ENCODE peak calls at places on chromosomes 13 and 19, in ten cellular contexts. I is tibial nerve, C is right lobe of liver, T is IMR-90, D is breast epithelium, K is heart left ventricle, E is uterus, F is K562, Y is stomach, P is H1. Z is an unnamed sample.

GRCh38 chr13:111853766-111854165 is 213.2 kb upstream of the SOX1 start:
- DNase-seq in I (no peak), C (no peak), T (no peak), D (no peak), K (no peak), E (no peak), F (no peak), Y (no peak), P (no peak), Z (no peak)

GRCh38 chr19:19327672-19328071 is 7.0 kb downstream of the MAU2 start:
- DNase-seq in I (no peak), C (no peak), T (no peak), D (no peak), K (no peak), E (no peak), F (no peak), Y (no peak), P (no peak), Z (no peak)

GRCh38 chr19:42092350-42092749 is 16.4 kb downstream of the ZNF574 start:
- DNase-seq in I (no peak), C (no peak), T (no peak), D (no peak), K (no peak), E (no peak), F (no peak), Y (peak; percentile 45), P (no peak), Z (peak; percentile 37)

GRCh38 chr19:33132425-33132824 is 511 bp downstream of the WDR88 start:
- DNase-seq in I (no peak), C (peak; percentile 41), T (no peak), D (no peak), K (no peak), E (no peak), F (peak; percentile 10), Y (no peak), P (no peak), Z (no peak)

GRCh38 chr13:60158321-60158801 is 5.4 kb downstream of the DIAPH3 start:
- DNase-seq in I (no peak), C (no peak), T (no peak), D (no peak), K (no peak), E (no peak), F (no peak), Y (no peak), P (no peak), Z (no peak)

GRCh38 chr19:39319892-39320168 is 833 bp downstream of the LRFN1 start:
- DNase-seq in I (no peak), C (no peak), T (no peak), D (no peak), K (no peak), E (no peak), F (no peak), Y (no peak), P (no peak), Z (no peak)

GRCh38 chr19:16620018-16620417 is 8.0 kb downstream of the MED26 start:
- DNase-seq in I (no peak), C (no peak), T (no peak), D (no peak), K (no peak), E (no peak), F (no peak), Y (no peak), P (no peak), Z (no peak)

GRCh38 chr19:3186377-3186688 is 603 bp downstream of the NCLN start:
- DNase-seq in I (no peak), C (peak; percentile 62), T (no peak), D (no peak), K (no peak), E (no peak), F (no peak), Y (no peak), P (no peak), Z (no peak)

GRCh38 chr13:48562296-48563066 is 29.6 kb upstream of the RCBTB2 start:
- DNase-seq in I (no peak), C (no peak), T (no peak), D (no peak), K (no peak), E (no peak), F (no peak), Y (no peak), P (no peak), Z (no peak)

GRCh38 chr13:48563611-48564010 is 30.7 kb upstream of the RCBTB2 start:
- DNase-seq in I (no peak), C (no peak), T (no peak), D (no peak), K (no peak), E (no peak), F (no peak), Y (no peak), P (no peak), Z (no peak)

GRCh38 chr13:48559638-48560320 is 26.9 kb upstream of the RCBTB2 start:
- DNase-seq in I (no peak), C (no peak), T (peak; percentile 70), D (no peak), K (no peak), E (no peak), F (no peak), Y (no peak), P (no peak), Z (no peak)

GRCh38 chr13:48560657-48561337 is 27.9 kb upstream of the RCBTB2 start:
- DNase-seq in I (no peak), C (no peak), T (no peak), D (no peak), K (no peak), E (no peak), F (no peak), Y (no peak), P (no peak), Z (no peak)

GRCh38 chr13:48561461-48562224 is 28.8 kb upstream of the RCBTB2 start:
- DNase-seq in I (no peak), C (no peak), T (no peak), D (no peak), K (no peak), E (no peak), F (no peak), Y (no peak), P (no peak), Z (no peak)
- TF ChIP-seq POLR2A in I (no peak), C (no peak), T (no peak), D (no peak), K (no peak), E (no peak), F (no peak), Y (no peak), P (no peak), Z (no peak)

DNA sequence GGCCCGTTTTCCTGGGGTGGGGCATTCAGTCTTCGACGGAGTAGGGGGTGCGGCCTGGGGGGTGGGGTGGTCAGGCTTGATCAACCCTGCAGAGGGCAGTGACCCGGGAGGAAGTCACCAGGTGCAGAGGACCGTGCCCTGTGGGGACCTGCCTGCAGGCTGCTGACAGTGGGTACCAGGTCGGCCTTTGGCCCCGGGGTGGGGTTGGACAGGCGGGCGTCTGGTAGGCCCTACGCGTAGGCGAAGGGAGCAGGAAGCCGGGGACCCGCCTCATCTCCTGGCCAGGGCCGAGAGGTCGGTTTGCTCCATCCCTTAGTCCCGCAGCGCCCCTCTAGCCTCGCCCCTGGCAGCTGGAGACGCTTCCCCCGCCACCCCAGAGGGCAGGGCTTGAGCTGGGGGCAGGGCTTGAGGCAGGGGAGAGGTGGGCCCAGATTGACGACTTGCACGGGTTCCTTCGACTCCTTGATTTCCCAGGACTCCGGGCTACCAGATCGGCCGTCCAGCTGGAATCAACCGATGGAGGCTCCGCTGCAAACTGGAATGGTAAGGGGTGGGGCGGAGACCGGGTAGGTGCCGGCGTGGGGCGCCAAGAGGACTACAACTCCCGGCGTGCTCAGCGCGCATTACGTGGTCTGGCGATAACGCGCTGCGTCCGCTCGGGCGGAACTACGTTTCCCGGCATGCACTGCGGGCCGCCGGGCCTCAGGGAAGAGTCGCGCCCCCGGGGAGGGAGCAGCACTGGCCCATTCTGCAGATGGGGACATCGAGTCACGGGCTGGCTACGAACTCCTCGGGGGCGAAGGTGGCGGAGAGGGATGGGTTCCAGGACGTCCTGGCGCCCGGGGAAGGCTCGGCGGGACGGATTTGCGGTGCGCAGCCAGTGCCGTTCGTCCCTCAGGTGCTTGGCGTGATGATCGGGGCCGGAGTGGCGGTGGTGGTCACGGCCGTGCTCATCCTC is at the start of gene PNPLA6:
- DNase-seq in I (peak; percentile 95), C (peak; percentile 98), T (peak; percentile 92), D (peak; percentile 95), K (peak; percentile 97), E (peak; percentile 97), F (peak; percentile 91), Y (peak; percentile 97), P (peak; percentile 71), Z (peak; percentile 96)
- H3K36me3 ChIP-seq in I (peaks cover 11% of the 10 kb centered on the region), C (peaks cover 3% of the 10 kb centered on the region), T (peaks cover 7% of the 10 kb centered on the region), D (no peaks in the 10 kb centered on the region), K (peaks cover 38% of the 10 kb centered on the region), E (no peaks in the 10 kb centered on the region), F (peaks cover 10% of the 10 kb centered on the region), Y (peaks cover 29% of the 10 kb centered on the region), P (peaks cover 6% of the 10 kb centered on the region), Z (no peaks in the 10 kb centered on the region)

DNA sequence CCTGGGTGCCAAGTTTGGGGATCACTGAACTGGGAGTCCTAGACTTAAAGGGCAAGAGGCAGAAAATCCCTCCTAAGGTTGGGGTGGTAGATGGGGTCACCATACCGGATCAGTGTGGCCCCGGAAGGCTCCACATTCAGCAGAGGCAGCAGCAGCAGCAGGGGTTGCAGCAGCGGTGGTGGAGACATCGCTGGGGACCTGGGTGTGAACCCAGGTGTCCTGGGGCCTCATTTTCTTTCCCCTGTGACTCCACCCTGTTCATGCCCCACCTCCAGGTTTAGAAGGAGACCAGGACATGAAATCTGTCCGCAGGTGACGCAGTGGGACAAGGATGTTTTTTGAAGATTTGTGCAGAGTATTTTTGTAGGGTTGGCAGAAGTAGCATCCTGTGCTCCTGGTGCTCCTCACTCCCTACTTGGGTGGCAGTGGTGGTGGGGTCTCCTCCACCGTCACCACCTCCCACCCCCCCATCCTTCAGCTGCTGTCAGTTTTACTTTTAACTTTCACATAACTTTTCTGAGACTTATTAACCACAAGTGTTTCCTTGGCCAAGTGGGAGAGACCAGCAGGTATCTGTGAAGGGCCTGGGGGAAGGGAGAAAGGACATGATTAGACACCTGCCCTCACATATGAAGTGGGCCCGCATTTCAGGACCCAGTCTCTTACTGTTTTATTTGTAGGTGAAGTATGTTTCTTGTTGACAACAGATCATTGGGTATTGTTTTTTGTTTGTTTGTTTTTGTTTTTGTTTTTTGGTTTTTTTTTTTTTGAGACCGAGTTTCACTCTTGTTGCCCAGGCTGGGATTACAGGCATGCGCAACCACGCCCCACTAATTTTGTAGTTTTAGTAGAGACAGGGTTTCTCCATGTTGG is at the start of gene NAPSA:
- DNase-seq in I (no peak), C (no peak), T (no peak), D (no peak), K (no peak), E (no peak), F (no peak), Y (no peak), P (no peak), Z (no peak)
- TF ChIP-seq POLR2A in I (no peak), C (no peak), T (no peak), D (no peak), K (no peak), E (no peak), F (no peak), Y (no peak), P (no peak), Z (no peak)

GRCh38 chr19:46691104-46691503 is 25.8 kb downstream of the PRKD2 start:
- DNase-seq in I (no peak), C (no peak), T (no peak), D (no peak), K (no peak), E (no peak), F (no peak), Y (no peak), P (no peak), Z (no peak)

GRCh38 chr19:46691948-46692347 is 25.0 kb downstream of the PRKD2 start:
- DNase-seq in I (no peak), C (no peak), T (no peak), D (no peak), K (no peak), E (no peak), F (no peak), Y (no peak), P (no peak), Z (no peak)

GRCh38 chr19:46687438-46688145 is 26.6 kb upstream of the DACT3 start:
- DNase-seq in I (no peak), C (no peak), T (no peak), D (no peak), K (no peak), E (no peak), F (no peak), Y (no peak), P (no peak), Z (no peak)

GRCh38 chr19:46692918-46693722 is 23.8 kb downstream of the PRKD2 start:
- DNase-seq in I (no peak), C (no peak), T (no peak), D (no peak), K (peak; percentile 2), E (no peak), F (no peak), Y (no peak), P (no peak), Z (no peak)

DNA sequence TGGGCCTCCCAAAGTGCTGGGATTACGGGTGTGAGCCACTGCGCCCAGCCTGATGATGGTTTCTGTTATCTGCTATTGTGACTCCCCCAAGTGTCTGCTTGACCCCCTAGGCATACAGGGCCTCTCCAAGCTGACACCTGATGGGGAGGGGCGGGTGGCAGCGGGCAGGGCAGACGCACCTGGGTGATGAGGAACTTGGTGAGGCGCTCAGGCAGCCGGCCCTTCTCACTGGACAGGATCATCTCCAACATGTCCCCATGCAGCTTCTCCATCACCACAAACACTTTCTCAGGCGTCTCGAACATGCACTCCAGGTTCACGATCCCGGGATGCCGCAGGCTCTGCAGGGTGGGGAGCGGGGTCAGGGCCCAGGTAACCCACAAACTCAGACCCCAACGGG is 27.6 kb downstream of the PRKD2 start:
- DNase-seq in I (no peak), C (no peak), T (no peak), D (no peak), K (peak; percentile 18), E (no peak), F (no peak), Y (no peak), P (no peak), Z (no peak)
- H3K36me3 ChIP-seq in I (peaks cover 47% of the 10 kb centered on the region), C (peaks cover 47% of the 10 kb centered on the region), T (peaks cover 79% of the 10 kb centered on the region), D (peaks cover 21% of the 10 kb centered on the region), K (peaks cover 100% of the 10 kb centered on the region), E (no peaks in the 10 kb centered on the region), F (peaks cover 84% of the 10 kb centered on the region), Y (peaks cover 95% of the 10 kb centered on the region), P (peaks cover 60% of the 10 kb centered on the region), Z (no peaks in the 10 kb centered on the region)

Z was measured in adrenal gland.